ENCODE peak calls at places on chromosomes 5 and 9, in nine cellular contexts. T, I, R, M, H, N, V, Z and L are unnamed samples.

GRCh38 chr5:175853573-175854230 is 17.7 kb upstream of the CPLX2 start:
- DNase-seq in Z (no peak), H (peak), T (peak), R (no peak), M (peak), I (no peak), V (no peak), N (no peak), L (no peak)

GRCh38 chr5:773517-774264 is 10.8 kb downstream of the ZDHHC11B start:
- DNase-seq in T (no peak), Z (no peak), R (no peak), M (no peak), N (no peak), I (no peak), H (peak), V (no peak), L (no peak)

GRCh38 chr5:36078430-36078829 is 11.7 kb upstream of the UGT3A2 start:
- DNase-seq in T (no peak), V (no peak), H (no peak), I (no peak), M (no peak), N (no peak), Z (no peak), R (no peak), L (no peak)

GRCh38 chr9:131393622-131394463 is at the start of gene PRRC2B:
- DNase-seq in R (peak), H (peak), I (peak), M (peak), T (peak), Z (peak), N (peak), V (peak), L (no peak)

GRCh38 chr5:96734871-96735325 is 72.7 kb downstream of the CAST start:
- DNase-seq in R (no peak), T (no peak), H (no peak), N (no peak), Z (no peak), V (peak), M (no peak), I (no peak), L (peak)

GRCh38 chr5:1179383-1179715 is 22.0 kb upstream of the SLC6A19 start:
- DNase-seq in Z (no peak), H (no peak), N (no peak), R (no peak), T (no peak), V (no peak), M (no peak), I (no peak), L (no peak)

GRCh38 chr5:110086658-110087388 is 397.1 kb downstream of the MAN2A1 start:
- DNase-seq in Z (no peak), M (peak), R (no peak), I (no peak), H (no peak), T (no peak), V (peak), N (no peak), L (peak)

GRCh38 chr5:172102913-172103629 is 85.0 kb downstream of the STK10 start:
- DNase-seq in T (no peak), N (peak), V (peak), H (peak), R (peak), Z (no peak), I (peak), M (peak), L (peak)

GRCh38 chr5:56383761-56384160 is 150.6 kb upstream of the ANKRD55 start:
- DNase-seq in N (no peak), R (no peak), T (no peak), H (no peak), V (no peak), Z (no peak), M (no peak), I (no peak), L (no peak)

GRCh38 chr5:156699147-156699546 is 150.9 kb upstream of the PPP1R2B start:
- DNase-seq in Z (no peak), V (no peak), M (no peak), R (no peak), I (no peak), H (no peak), N (no peak), T (no peak), L (no peak)